ENCODE peak calls at places on chromosomes 13 and 19, in six cellular contexts. E, W, T, S, J and D are unnamed samples.

GRCh38 chr13:32791545-32792172 is 205.4 kb downstream of the PDS5B start:
- DNase-seq in E (no peak), W (peak; percentile 2), T (no peak), S (no peak), J (no peak), D (no peak)

GRCh38 chr13:68736961-68737360 is 1370.7 kb upstream of the ATXN8OS start:
- DNase-seq in E (no peak), W (no peak), T (no peak), S (no peak), J (no peak), D (no peak)

GRCh38 chr13:74171621-74172020 is 37.4 kb upstream of the KLF12 start:
- DNase-seq in E (no peak), W (no peak), T (no peak), S (no peak), J (no peak), D (no peak)

GRCh38 chr13:84867246-84867645 is 932.0 kb downstream of the SLITRK6 start:
- DNase-seq in E (no peak), W (no peak), T (no peak), S (no peak), J (no peak), D (no peak)

GRCh38 chr13:75812751-75813181 is 176.6 kb downstream of the LMO7 start:
- DNase-seq in E (no peak), W (no peak), T (peak; percentile 36), S (no peak), J (no peak), D (no peak)

GRCh38 chr13:19838726-19839342 is 24.6 kb downstream of the ZMYM5 start:
- DNase-seq in E (peak; percentile 18), W (no peak), T (no peak), S (no peak), J (no peak), D (no peak)

GRCh38 chr19:12162882-12163806 is at the start of gene ZNF136:
- DNase-seq in E (peak; percentile 68), W (peak; percentile 86), T (peak; percentile 94), S (peak; percentile 93), J (peak; percentile 92), D (peak; percentile 98)

GRCh38 chr13:23608704-23609413 is 38.6 kb downstream of the TNFRSF19 start:
- DNase-seq in E (no peak), W (no peak), T (peak; percentile 63), S (peak; percentile 50), J (peak; percentile 75), D (no peak)

GRCh38 chr13:73777134-73777533 is 357.1 kb downstream of the KLF12 start:
- DNase-seq in E (no peak), W (no peak), T (no peak), S (no peak), J (no peak), D (no peak)

GRCh38 chr19:40282920-40283319 is 2.2 kb downstream of the AKT2 start:
- DNase-seq in E (peak; percentile 31), W (no peak), T (no peak), S (no peak), J (no peak), D (no peak)

GRCh38 chr13:20525144-20525600 is 485 bp downstream of the CRYL1 start:
- DNase-seq in E (no peak), W (no peak), T (peak; percentile 22), S (peak; percentile 60), J (no peak), D (no peak)

GRCh38 chr13:79307866-79308298 is 98.2 kb downstream of the RBM26 start:
- DNase-seq in E (no peak), W (no peak), T (peak; percentile 33), S (no peak), J (peak; percentile 24), D (no peak)

GRCh38 chr13:98326274-98326673 is 149.2 kb upstream of the RNF113B start:
- DNase-seq in E (no peak), W (no peak), T (no peak), S (no peak), J (no peak), D (no peak)

GRCh38 chr13:79185580-79185979 is 220.5 kb downstream of the RBM26 start:
- DNase-seq in E (no peak), W (no peak), T (no peak), S (no peak), J (no peak), D (no peak)

GRCh38 chr13:59320021-59320420 is 843.7 kb downstream of the DIAPH3 start:
- DNase-seq in E (no peak), W (no peak), T (no peak), S (no peak), J (no peak), D (no peak)

GRCh38 chr19:47581605-47582319 is 8.8 kb upstream of the ZNF541 start:
- DNase-seq in E (no peak), W (no peak), T (peak; percentile 22), S (no peak), J (no peak), D (peak; percentile 37)

GRCh38 chr13:20362642-20363041 is 130.5 kb upstream of the GJB6 start:
- DNase-seq in E (no peak), W (no peak), T (no peak), S (no peak), J (no peak), D (no peak)

GRCh38 chr19:29687244-29687896 is 22.1 kb downstream of the PLEKHF1 start:
- DNase-seq in E (peak; percentile 90), W (no peak), T (no peak), S (no peak), J (peak; percentile 96), D (peak; percentile 37)

GRCh38 chr19:1181606-1182005 is 7.5 kb upstream of the SBNO2 start:
- DNase-seq in E (no peak), W (no peak), T (no peak), S (no peak), J (no peak), D (no peak)

GRCh38 chr19:41175825-41176734 is 16.9 kb upstream of the CYP2S1 start:
- DNase-seq in E (peak; percentile 38), W (peak; percentile 100), T (peak; percentile 92), S (no peak), J (peak; percentile 65), D (peak; percentile 90)

GRCh38 chr13:19622189-19622588 is 11.3 kb upstream of the MPHOSPH8 start:
- DNase-seq in E (no peak), W (no peak), T (no peak), S (no peak), J (no peak), D (no peak)

GRCh38 chr19:862529-863304 is 3.3 kb downstream of the CFD start:
- DNase-seq in E (no peak), W (no peak), T (peak; percentile 77), S (no peak), J (peak; percentile 25), D (peak; percentile 63)

GRCh38 chr19:15223649-15224371 is 8.4 kb downstream of the EPHX3 start:
- DNase-seq in E (no peak), W (no peak), T (no peak), S (no peak), J (no peak), D (no peak)

GRCh38 chr13:30847697-30848307 is 58.3 kb upstream of the MEDAG start:
- DNase-seq in E (peak; percentile 85), W (no peak), T (peak; percentile 72), S (no peak), J (peak; percentile 90), D (no peak)

GRCh38 chr19:56538761-56539263 is at the start of gene ZFP28:
- DNase-seq in E (no peak), W (no peak), T (peak; percentile 81), S (peak; percentile 67), J (no peak), D (no peak)

GRCh38 chr19:51020988-51021651 is 1.6 kb upstream of the KLK10 start:
- DNase-seq in E (no peak), W (peak; percentile 64), T (no peak), S (no peak), J (peak; percentile 23), D (peak; percentile 44)

GRCh38 chr13:29847501-29847983 is 2.9 kb downstream of the UBL3 start:
- DNase-seq in E (no peak), W (no peak), T (peak; percentile 27), S (no peak), J (peak; percentile 38), D (no peak)

GRCh38 chr19:15557223-15557622 is 48.9 kb downstream of the CYP4F22 start:
- DNase-seq in E (no peak), W (no peak), T (no peak), S (no peak), J (no peak), D (no peak)

DNA sequence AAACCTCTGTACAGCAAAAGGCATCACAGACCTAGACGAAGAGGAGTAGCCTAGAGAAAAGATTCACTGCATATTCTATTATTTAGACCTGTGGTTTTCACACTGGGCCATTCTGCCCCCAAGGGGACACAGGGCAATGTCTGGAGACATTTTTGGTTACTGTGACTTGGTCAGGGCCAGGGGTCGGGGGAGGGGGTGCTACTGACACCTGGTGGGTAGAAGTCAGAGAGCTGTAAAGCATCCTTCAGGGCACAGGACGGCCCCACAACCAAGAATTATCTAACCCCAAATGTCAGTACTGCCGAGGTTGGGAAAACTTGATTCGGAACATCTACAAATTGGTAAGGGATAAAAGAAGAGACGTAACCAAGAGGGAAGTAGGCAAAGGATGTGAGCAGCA is 11.3 kb downstream of the ELAVL1 start:
- DNase-seq in E (no peak), W (no peak), T (no peak), S (no peak), J (no peak), D (no peak)
- TF ChIP-seq CTCF in E (no peak), W (no peak), T (no peak), S (no peak), J (no peak), D (no peak)

GRCh38 chr13:80604094-80604493 is 263.2 kb upstream of the SPRY2 start:
- DNase-seq in E (no peak), W (no peak), T (no peak), S (no peak), J (no peak), D (no peak)
- TF ChIP-seq CTCF in E (no peak), W (no peak), T (no peak), S (no peak), J (no peak), D (no peak)

DNA sequence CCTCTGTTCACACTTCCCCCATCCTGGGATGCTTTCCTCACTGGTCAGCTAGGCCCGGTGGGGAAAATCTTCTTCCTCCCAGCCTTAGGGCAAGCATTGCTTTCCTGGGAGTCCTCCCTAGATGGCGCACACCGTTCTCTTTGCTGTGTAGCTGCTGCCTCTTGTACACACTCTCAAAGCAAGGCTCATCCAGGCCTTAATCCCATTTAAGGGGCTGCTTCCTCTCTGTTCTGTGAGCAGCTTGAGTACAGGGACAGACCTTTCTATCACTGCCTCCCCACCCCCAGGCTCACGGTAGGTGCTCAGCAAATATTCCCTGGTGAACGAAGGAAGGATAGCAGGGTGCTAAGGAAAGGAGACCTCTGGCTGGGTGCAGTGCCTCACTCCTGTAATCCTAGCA is 11.0 kb downstream of the SLC7A10 start:
- DNase-seq in E (no peak), W (peak; percentile 66), T (no peak), S (no peak), J (no peak), D (no peak)
- TF ChIP-seq CTCF in E (peak; percentile 53), W (peak; percentile 47), T (no peak), S (no peak), J (peak; percentile 41), D (no peak)

DNA sequence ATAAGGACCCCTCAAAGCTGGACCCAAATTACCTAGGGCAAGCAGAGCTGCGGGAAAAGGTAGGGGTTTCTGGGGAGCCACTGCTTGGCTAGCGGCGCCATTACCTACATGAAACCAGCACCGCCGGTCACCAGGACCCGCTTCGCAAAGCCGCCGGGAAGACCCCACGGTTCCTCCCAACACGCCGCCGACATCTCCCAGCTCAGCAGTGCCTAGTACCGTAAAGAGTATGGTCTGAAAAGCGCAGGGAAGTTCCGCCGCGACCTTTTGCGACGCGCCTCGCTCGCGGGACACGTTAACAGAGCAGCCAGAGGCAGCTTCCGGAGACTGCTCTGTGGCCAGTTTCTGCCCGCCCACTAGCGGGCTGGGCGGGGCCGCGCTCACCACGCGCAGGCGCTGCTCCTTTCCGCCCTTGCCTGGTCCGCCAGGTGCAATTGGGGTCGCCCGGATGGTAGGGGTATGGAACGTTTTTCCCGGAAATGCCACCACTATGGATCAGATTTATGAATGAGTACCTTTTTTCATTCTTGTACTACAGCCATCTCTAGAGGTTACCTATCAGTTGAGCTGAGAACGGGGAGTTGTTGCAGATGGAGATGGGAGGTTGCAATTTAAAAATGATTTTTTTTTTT is at the start of gene TGDS:
- DNase-seq in E (peak; percentile 78), W (peak; percentile 73), T (peak; percentile 91), S (peak; percentile 94), J (peak; percentile 92), D (peak; percentile 75)
- TF ChIP-seq CTCF in E (no peak), W (no peak), T (no peak), S (peak; percentile 8), J (no peak), D (no peak)